ENCODE peak calls at places on chromosome 5, in nine cellular contexts. F is CD4-positive, alpha-beta T cell; G is cardiac muscle cell; U is stomach; I is spleen; X is OCI-LY7; Q is heart right ventricle; T is A549; K is body of pancreas. W is an unnamed sample.
A peak's percentile ranks its signal among the peaks of the same experiment; 100 is the strongest.

GRCh38 chr5:177552839-177553455 is 1.4 kb downstream of the FAM193B start:
- DNase-seq in F (no peak), G (no peak), U (no peak), I (peak; percentile 79), X (no peak), Q (no peak), T (no peak), K (no peak), W (no peak)

GRCh38 chr5:350355-350754 is 28.8 kb downstream of the AHRR start:
- DNase-seq in F (no peak), G (no peak), U (no peak), I (no peak), X (no peak), Q (no peak), T (no peak), K (no peak), W (no peak)

GRCh38 chr5:165508286-165508685 is 2002.9 kb downstream of the MAT2B start:
- DNase-seq in F (no peak), G (no peak), U (no peak), I (no peak), X (no peak), Q (no peak), T (no peak), K (no peak), W (no peak)

GRCh38 chr5:179791881-179792611 is 1.7 kb upstream of the LTC4S start:
- DNase-seq in F (no peak), G (no peak), U (no peak), I (peak; percentile 79), X (no peak), Q (peak; percentile 55), T (no peak), K (no peak), W (no peak)

GRCh38 chr5:77847129-77847460 is 71.0 kb upstream of the TBCA start:
- DNase-seq in F (no peak), G (no peak), U (no peak), I (no peak), X (no peak), Q (no peak), T (no peak), K (no peak), W (no peak)

GRCh38 chr5:146703499-146703898 is 175.1 kb downstream of the PPP2R2B start:
- DNase-seq in F (no peak), G (no peak), U (no peak), I (no peak), X (no peak), Q (no peak), T (no peak), K (no peak), W (no peak)

GRCh38 chr5:154756203-154756870 is 1.2 kb downstream of the LARP1 start:
- DNase-seq in F (peak; percentile 22), G (peak; percentile 59), U (peak; percentile 50), I (peak; percentile 91), X (peak; percentile 44), Q (peak; percentile 46), T (no peak), K (peak; percentile 67), W (peak; percentile 62)

GRCh38 chr5:142981886-142982820 is 212.0 kb downstream of the ARHGAP26 start:
- DNase-seq in F (no peak), G (peak; percentile 11), U (peak; percentile 89), I (no peak), X (no peak), Q (peak; percentile 79), T (no peak), K (peak; percentile 95), W (peak; percentile 59)

GRCh38 chr5:28066856-28067255 is 1028.5 kb upstream of the CDH9 start:
- DNase-seq in F (no peak), G (no peak), U (no peak), I (no peak), X (no peak), Q (no peak), T (no peak), K (no peak), W (no peak)
- TF ChIP-seq CTCF in F (no peak), G (no peak), U (no peak), I (no peak), X (no peak), Q (no peak), T (no peak), K (no peak), W (no peak)

GRCh38 chr5:89010512-89010911 is 127.5 kb upstream of the MEF2C start:
- DNase-seq in F (no peak), G (no peak), U (no peak), I (no peak), X (no peak), Q (no peak), T (no peak), K (no peak), W (no peak)

GRCh38 chr5:89008291-89008690 is 125.3 kb upstream of the MEF2C start:
- DNase-seq in F (no peak), G (no peak), U (no peak), I (no peak), X (no peak), Q (no peak), T (no peak), K (no peak), W (no peak)

GRCh38 chr5:89012361-89012760 is 129.4 kb upstream of the MEF2C start:
- DNase-seq in F (no peak), G (no peak), U (no peak), I (no peak), X (no peak), Q (no peak), T (no peak), K (no peak), W (no peak)

GRCh38 chr5:89016741-89017312 is 133.8 kb upstream of the MEF2C start:
- DNase-seq in F (no peak), G (no peak), U (no peak), I (no peak), X (no peak), Q (no peak), T (no peak), K (no peak), W (no peak)

DNA sequence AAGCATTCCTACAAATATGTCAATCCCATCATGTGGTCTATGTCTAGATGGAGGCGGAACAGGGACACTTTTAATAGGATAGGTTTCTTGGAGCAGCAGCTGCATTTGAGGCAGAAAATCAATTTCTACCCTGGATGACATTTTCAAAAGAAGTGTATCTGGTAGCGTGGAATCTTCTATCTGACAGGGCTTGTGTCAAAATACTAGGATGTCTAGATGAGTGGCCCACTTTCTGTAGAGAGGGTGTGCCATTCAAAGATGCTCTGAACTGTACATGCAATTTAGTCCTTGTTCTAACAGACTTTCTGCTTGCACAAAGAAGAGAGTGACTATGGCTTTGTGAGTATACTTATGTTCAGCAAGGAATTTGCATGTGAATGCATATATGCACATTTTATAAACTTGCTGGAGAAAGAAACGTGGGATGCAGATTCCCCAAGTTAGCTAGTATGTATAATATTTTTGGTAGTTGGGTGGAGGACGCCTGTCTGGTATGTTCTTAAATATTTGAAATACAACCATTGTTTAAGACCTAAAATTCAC is 128.9 kb upstream of the MEF2C start:
- DNase-seq in F (no peak), G (no peak), U (no peak), I (no peak), X (no peak), Q (no peak), T (no peak), K (no peak), W (no peak)
- H3K9me3 ChIP-seq in F (no peaks in the 10 kb centered on the region), G (no peaks in the 10 kb centered on the region), U (no peaks in the 10 kb centered on the region), I (no peaks in the 10 kb centered on the region), X (no peaks in the 10 kb centered on the region), Q (no peaks in the 10 kb centered on the region), T (no peaks in the 10 kb centered on the region), K (no peaks in the 10 kb centered on the region), W (no peaks in the 10 kb centered on the region)

GRCh38 chr5:13325765-13326164 is 618.7 kb downstream of the DNAH5 start:
- DNase-seq in F (no peak), G (no peak), U (no peak), I (no peak), X (no peak), Q (no peak), T (no peak), K (no peak), W (no peak)

GRCh38 chr5:13328316-13328715 is 616.2 kb downstream of the DNAH5 start:
- DNase-seq in F (no peak), G (no peak), U (no peak), I (no peak), X (no peak), Q (no peak), T (no peak), K (no peak), W (no peak)

DNA sequence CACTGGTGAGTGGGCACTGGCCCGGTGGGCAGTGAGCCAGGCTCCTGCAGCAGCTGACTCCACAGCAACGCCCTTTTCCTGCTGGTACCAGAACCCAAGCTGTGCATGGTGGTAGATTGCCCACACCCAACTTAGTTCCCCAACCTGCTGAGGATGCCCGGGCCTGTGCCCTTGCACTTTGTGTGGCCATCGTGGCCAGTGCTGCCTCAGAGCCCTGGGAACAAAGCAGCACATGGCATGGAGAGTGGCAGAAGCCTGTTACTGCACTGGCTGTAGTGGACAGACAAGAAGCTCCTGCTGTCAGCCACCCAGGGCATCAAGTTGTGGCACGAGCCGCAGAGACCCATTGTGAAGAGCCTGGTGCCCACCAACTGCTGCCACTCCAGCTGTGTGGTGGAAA is 612.9 kb downstream of the DNAH5 start:
- DNase-seq in F (peak; percentile 0), G (no peak), U (no peak), I (no peak), X (no peak), Q (no peak), T (no peak), K (peak; percentile 4), W (no peak)
- TF ChIP-seq CTCF in F (no peak), G (no peak), U (no peak), I (no peak), X (no peak), Q (no peak), T (no peak), K (no peak), W (no peak)

GRCh38 chr5:3954633-3955032 is 359.0 kb downstream of the IRX1 start:
- DNase-seq in F (no peak), G (no peak), U (no peak), I (no peak), X (no peak), Q (no peak), T (no peak), K (no peak), W (no peak)
- H3K9me3 ChIP-seq in F (no peaks in the 10 kb centered on the region), G (no peaks in the 10 kb centered on the region), U (no peaks in the 10 kb centered on the region), I (no peaks in the 10 kb centered on the region), X (no peaks in the 10 kb centered on the region), Q (no peaks in the 10 kb centered on the region), T (peaks cover 9% of the 10 kb centered on the region), K (no peaks in the 10 kb centered on the region), W (no peaks in the 10 kb centered on the region)

W was measured in Caco-2.